ENCODE peak calls at places on chromosomes 6 and 20, in nine cellular contexts. W is OCI-LY7; G is astrocyte; D is BE2C; T is stomach; Q is pancreas; U is Peyer's patch; O is heart right ventricle; H is CD8-positive, alpha-beta T cell. X is an unnamed sample. For H3K4me1 and H3K9me3, the result is how much of the 10 kb centered on the place peaks cover.

GRCh38 chr6:32149577-32149845 is 2.2 kb downstream of the PRRT1 start:
- DNase-seq in Q (no peak), U (no peak), G (no peak), T (no peak), W (no peak), O (no peak), D (no peak), H (no peak), X (no peak)

GRCh38 chr6:7687145-7688113 is 38.5 kb upstream of the BMP6 start:
- DNase-seq in U (no peak), H (no peak), Q (no peak), T (no peak), W (no peak), D (no peak), G (no peak), O (no peak), X (no peak)

GRCh38 chr6:34235605-34236422 is 859 bp upstream of the HMGA1 start:
- DNase-seq in G (peak), Q (peak), U (peak), H (peak), T (peak), W (peak), O (peak), D (no peak), X (peak)

GRCh38 chr6:125913864-125914351 is 42.7 kb upstream of the HINT3 start:
- DNase-seq in T (no peak), Q (no peak), D (no peak), G (peak), O (no peak), U (no peak), W (no peak), H (no peak), X (peak)

GRCh38 chr6:43803055-43803782 is 33.2 kb downstream of the VEGFA start:
- DNase-seq in Q (no peak), U (no peak), G (no peak), O (no peak), T (no peak), W (no peak), H (no peak), D (no peak), X (no peak)

GRCh38 chr6:113651920-113652319 is 205.2 kb upstream of the MARCKS start:
- DNase-seq in D (no peak), G (no peak), H (no peak), W (peak), U (no peak), Q (no peak), T (no peak), O (no peak), X (no peak)

GRCh38 chr6:10384333-10384718 is 30.5 kb downstream of the TFAP2A start:
- DNase-seq in Q (no peak), H (no peak), U (no peak), G (no peak), O (no peak), D (no peak), W (no peak), T (no peak), X (no peak)

GRCh38 chr6:109389650-109390274 is 7.5 kb upstream of the CD164 start:
- DNase-seq in Q (no peak), O (peak), D (no peak), T (no peak), U (no peak), W (no peak), G (peak), H (no peak), X (no peak)

GRCh38 chr6:33312361-33313104 is 1.3 kb downstream of the TAPBP start:
- DNase-seq in Q (peak), H (peak), W (peak), T (peak), U (peak), D (no peak), O (peak), G (peak), X (peak)

GRCh38 chr6:2963756-2964155 is 7.6 kb downstream of the SERPINB6 start:
- DNase-seq in O (no peak), D (no peak), Q (no peak), W (no peak), T (no peak), H (no peak), G (no peak), U (no peak), X (no peak)

GRCh38 chr6:118565317-118565960 is 17.3 kb downstream of the PLN start:
- DNase-seq in U (no peak), G (no peak), O (no peak), Q (no peak), H (no peak), W (peak), T (no peak), D (no peak), X (no peak)

GRCh38 chr6:115706981-115707380 is 353.7 kb downstream of the FRK start:
- DNase-seq in W (no peak), H (no peak), Q (no peak), D (no peak), U (no peak), O (no peak), G (no peak), T (no peak), X (no peak)

GRCh38 chr6:151425561-151425960 is 26.4 kb downstream of the RMND1 start:
- DNase-seq in O (no peak), D (no peak), W (no peak), G (no peak), U (no peak), Q (no peak), H (no peak), T (no peak), X (no peak)

GRCh38 chr20:58655328-58656094 is 4.4 kb downstream of the STX16 start:
- DNase-seq in T (no peak), Q (no peak), W (no peak), D (no peak), G (no peak), O (no peak), U (no peak), H (no peak), X (no peak)
- H3K4me1 ChIP-seq in T (under half), Q (half or more), W (half or more), D (under half), G (under half), O (under half), U (under half), H (half or more), X (under half)

DNA sequence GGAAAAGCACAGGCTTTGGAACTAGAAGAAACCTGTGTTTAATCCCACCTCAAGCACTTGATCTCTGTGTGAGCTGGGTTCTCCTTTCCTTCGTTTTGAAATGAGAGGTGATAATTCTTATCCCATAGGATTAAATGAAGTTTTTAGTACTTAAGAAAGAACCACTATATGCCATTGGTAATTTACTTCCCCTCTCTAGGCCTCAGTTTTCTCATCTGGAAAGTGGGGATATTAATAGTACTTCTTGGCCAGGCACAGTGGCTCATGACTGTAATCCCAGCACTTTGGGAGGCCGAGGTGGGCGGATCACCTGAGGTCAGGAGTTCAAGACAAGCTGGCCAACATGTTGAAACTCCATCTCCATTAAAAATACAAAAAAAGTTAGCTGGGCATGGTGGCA is 14.1 kb downstream of the REM1 start:
- DNase-seq in D (no peak), O (no peak), U (no peak), Q (no peak), W (no peak), G (no peak), T (no peak), H (no peak), X (no peak)
- H3K9me3 ChIP-seq in D (under half), O (under half), U (under half), Q (under half), W (under half), G (under half), T (under half), H (under half), X (under half)

GRCh38 chr6:136761227-136761922 is 30.9 kb downstream of the MAP3K5 start:
- DNase-seq in U (peak), W (peak), G (peak), T (no peak), H (no peak), O (peak), D (no peak), Q (peak), X (no peak)

GRCh38 chr6:136762022-136762975 is 30.0 kb downstream of the MAP3K5 start:
- DNase-seq in T (no peak), D (no peak), U (no peak), H (no peak), W (peak), G (no peak), Q (no peak), O (peak), X (no peak)

GRCh38 chr6:136764522-136764993 is 27.7 kb downstream of the MAP3K5 start:
- DNase-seq in T (no peak), H (no peak), G (no peak), U (peak), Q (no peak), O (no peak), D (no peak), W (peak), X (no peak)

GRCh38 chr6:136763716-136764521 is 28.4 kb downstream of the MAP3K5 start:
- DNase-seq in Q (no peak), W (peak), T (no peak), H (no peak), O (no peak), U (peak), G (no peak), D (no peak), X (no peak)

DNA sequence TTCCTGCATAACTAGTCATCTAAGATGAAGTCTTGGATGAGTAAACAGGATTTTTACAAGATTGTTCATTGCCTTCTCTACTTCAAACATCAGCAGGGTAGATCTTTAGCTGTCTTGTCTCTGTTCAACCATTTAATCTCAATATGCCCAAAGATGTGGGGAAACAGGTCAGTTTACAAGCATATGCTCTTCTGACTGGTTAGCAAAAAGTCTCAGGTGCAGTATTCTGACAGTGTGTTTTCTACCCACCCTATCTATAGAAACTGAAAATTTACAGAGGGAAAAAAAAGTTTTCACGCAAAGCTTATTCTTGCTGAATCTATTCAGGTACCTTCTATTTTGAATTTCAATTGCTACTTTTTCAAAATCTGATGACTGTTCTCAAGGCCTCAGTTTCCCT is 29.0 kb downstream of the MAP3K5 start:
- DNase-seq in G (no peak), W (no peak), H (no peak), O (no peak), U (no peak), T (no peak), Q (no peak), D (no peak), X (no peak)
- H3K4me1 ChIP-seq in G (under half), W (half or more), H (half or more), O (under half), U (under half), T (half or more), Q (half or more), D (under half), X (under half)

GRCh38 chr6:85824329-85824728 is 181.6 kb upstream of the SYNCRIP start:
- DNase-seq in G (no peak), T (no peak), D (no peak), H (no peak), U (no peak), O (no peak), W (no peak), Q (no peak), X (no peak)

GRCh38 chr6:85828973-85829372 is 186.3 kb upstream of the SYNCRIP start:
- DNase-seq in W (no peak), G (no peak), D (no peak), Q (no peak), H (no peak), T (no peak), U (no peak), O (no peak), X (no peak)

DNA sequence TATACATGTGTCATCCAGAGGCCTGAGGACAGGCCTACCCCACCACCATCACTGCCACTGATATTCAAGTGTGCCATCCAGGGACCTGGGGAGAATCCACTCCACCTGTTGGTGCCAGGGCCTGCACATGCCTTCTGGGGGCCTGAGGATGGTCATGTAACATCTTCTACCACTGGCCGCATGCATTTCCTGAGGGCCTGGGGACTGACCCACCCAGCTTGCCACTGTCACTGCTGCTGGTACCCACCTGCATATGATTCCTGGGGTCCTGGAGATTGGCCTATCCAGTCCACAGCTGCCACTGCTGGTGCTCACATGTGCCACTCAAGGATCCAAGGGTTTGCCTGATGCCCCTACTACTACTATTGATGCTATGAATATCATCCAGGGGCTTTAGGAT is 184.3 kb upstream of the SYNCRIP start:
- DNase-seq in G (no peak), T (no peak), O (no peak), U (no peak), Q (no peak), W (no peak), D (no peak), H (no peak), X (no peak)
- H3K9me3 ChIP-seq in G (under half), T (under half), O (under half), U (under half), Q (under half), W (under half), D (under half), H (under half), X (under half)

X was measured in mucosa of descending colon.